ENCODE peak calls at places on chromosomes 7 and 10, in four cellular contexts. F, R, E and A are unnamed samples.
A peak's percentile ranks its signal among the peaks of the same experiment; 100 is the strongest.

GRCh38 chr7:51161937-51162336 is 154.7 kb downstream of the COBL start:
- DNase-seq in R (no peak), E (no peak), F (no peak), A (no peak)

GRCh38 chr7:83413831-83414230 is 235.1 kb downstream of the SEMA3E start:
- DNase-seq in E (no peak), R (no peak), F (no peak), A (no peak)

GRCh38 chr7:149261321-149261828 is 621 bp upstream of the ZNF783 start:
- DNase-seq in R (peak; percentile 76), E (no peak), F (no peak), A (no peak)

GRCh38 chr10:11401314-11402222 is 209.9 kb downstream of the USP6NL start:
- DNase-seq in R (no peak), F (no peak), E (no peak), A (no peak)

GRCh38 chr10:35563266-35563891 is 41.8 kb upstream of the GJD4 start:
- DNase-seq in R (peak; percentile 45), E (peak; percentile 60), F (no peak), A (no peak)

GRCh38 chr10:105023706-105024105 is 382.6 kb downstream of the SORCS3 start:
- DNase-seq in R (no peak), E (no peak), F (peak; percentile 13), A (no peak)

GRCh38 chr10:6044651-6045599 is 17.2 kb downstream of the IL2RA start:
- DNase-seq in E (no peak), F (no peak), R (no peak), A (no peak)

GRCh38 chr10:16478801-16479200 is 42.0 kb downstream of the PTER start:
- DNase-seq in R (no peak), E (no peak), F (no peak), A (no peak)

GRCh38 chr10:118669020-118669766 is 73.7 kb upstream of the PRLHR start:
- DNase-seq in R (no peak), F (no peak), E (no peak), A (peak; percentile 90)

GRCh38 chr10:78600740-78601139 is 468.0 kb upstream of the ZMIZ1 start:
- DNase-seq in R (peak; percentile 23), E (peak; percentile 20), F (no peak), A (no peak)

GRCh38 chr10:119246862-119247549 is 39.6 kb downstream of the GRK5 start:
- DNase-seq in R (no peak), F (peak; percentile 42), E (no peak), A (peak; percentile 63)

GRCh38 chr7:25437308-25437707 is 209.0 kb upstream of the NPVF start:
- DNase-seq in R (no peak), F (no peak), E (no peak), A (no peak)

GRCh38 chr7:66304536-66304935 is 99.4 kb downstream of the TPST1 start:
- DNase-seq in F (no peak), R (no peak), E (no peak), A (no peak)

GRCh38 chr7:107615910-107616680 is 36.0 kb downstream of the BCAP29 start:
- DNase-seq in R (peak; percentile 32), E (no peak), F (no peak), A (no peak)

GRCh38 chr10:13182424-13182823 is 21.1 kb downstream of the MCM10 start:
- DNase-seq in F (no peak), E (no peak), R (no peak), A (no peak)

GRCh38 chr10:16626697-16627096 is 105.0 kb upstream of the C1QL3 start:
- DNase-seq in F (no peak), E (no peak), R (no peak), A (no peak)

GRCh38 chr7:35463751-35464150 is 209.9 kb upstream of the TBX20 start:
- DNase-seq in E (no peak), R (no peak), F (no peak), A (no peak)

GRCh38 chr7:4681922-4682620 is at the start of gene FOXK1:
- DNase-seq in E (peak; percentile 81), R (peak; percentile 56), F (peak; percentile 51), A (peak; percentile 73)

GRCh38 chr7:22296916-22297315 is 60.0 kb downstream of the RAPGEF5 start:
- DNase-seq in E (no peak), R (no peak), F (no peak), A (no peak)

GRCh38 chr10:132328738-132329137 is 3.3 kb upstream of the LRRC27 start:
- DNase-seq in R (no peak), F (no peak), E (no peak), A (no peak)

GRCh38 chr10:7343040-7343439 is 67.8 kb downstream of the SFMBT2 start:
- DNase-seq in R (no peak), F (no peak), E (no peak), A (no peak)

GRCh38 chr10:18886102-18886501 is 162.5 kb upstream of the MALRD1 start:
- DNase-seq in R (no peak), E (no peak), F (no peak), A (no peak)

GRCh38 chr7:18393465-18394118 is 102.0 kb upstream of the HDAC9 start:
- DNase-seq in E (no peak), F (no peak), R (no peak), A (no peak)

GRCh38 chr10:5125315-5126044 is 31.3 kb downstream of the AKR1C3 start:
- DNase-seq in R (peak; percentile 19), E (no peak), F (no peak), A (no peak)

GRCh38 chr7:85018498-85018897 is 168.4 kb downstream of the SEMA3D start:
- DNase-seq in F (no peak), E (no peak), R (no peak), A (no peak)

GRCh38 chr7:29401827-29402226 is 161.8 kb upstream of the PRR15 start:
- DNase-seq in E (no peak), F (no peak), R (no peak), A (no peak)

GRCh38 chr10:122143238-122143841 is 127.8 kb upstream of the BTBD16 start:
- DNase-seq in E (no peak), F (no peak), R (peak; percentile 31), A (no peak)

GRCh38 chr7:98021588-98022351 is 31.8 kb upstream of the OCM2 start:
- DNase-seq in F (peak; percentile 48), E (peak; percentile 83), R (peak; percentile 49), A (peak; percentile 86)

GRCh38 chr10:87764072-87764934 is 53.7 kb downstream of the ATAD1 start:
- DNase-seq in E (no peak), F (no peak), R (no peak), A (no peak)
- H3K4me3 ChIP-seq in E (no peak overlapping the region), F (no peak overlapping the region), R (no peak overlapping the region), A (no peak overlapping the region)

GRCh38 chr10:102399217-102400021 is 3.9 kb downstream of the NFKB2 start:
- DNase-seq in F (peak; percentile 85), R (peak; percentile 78), E (peak; percentile 92), A (peak; percentile 90)
- TF ChIP-seq CTCF in F (peak; percentile 95), R (peak; percentile 73), E (peak; percentile 92), A (peak; percentile 92)

GRCh38 chr10:62560207-62560819 is 186.1 kb downstream of the ZNF365 start:
- DNase-seq in R (peak; percentile 54), F (no peak), E (peak; percentile 16), A (peak; percentile 16)

GRCh38 chr10:62559481-62560206 is 185.5 kb downstream of the ZNF365 start:
- DNase-seq in F (no peak), R (no peak), E (no peak), A (no peak)

DNA sequence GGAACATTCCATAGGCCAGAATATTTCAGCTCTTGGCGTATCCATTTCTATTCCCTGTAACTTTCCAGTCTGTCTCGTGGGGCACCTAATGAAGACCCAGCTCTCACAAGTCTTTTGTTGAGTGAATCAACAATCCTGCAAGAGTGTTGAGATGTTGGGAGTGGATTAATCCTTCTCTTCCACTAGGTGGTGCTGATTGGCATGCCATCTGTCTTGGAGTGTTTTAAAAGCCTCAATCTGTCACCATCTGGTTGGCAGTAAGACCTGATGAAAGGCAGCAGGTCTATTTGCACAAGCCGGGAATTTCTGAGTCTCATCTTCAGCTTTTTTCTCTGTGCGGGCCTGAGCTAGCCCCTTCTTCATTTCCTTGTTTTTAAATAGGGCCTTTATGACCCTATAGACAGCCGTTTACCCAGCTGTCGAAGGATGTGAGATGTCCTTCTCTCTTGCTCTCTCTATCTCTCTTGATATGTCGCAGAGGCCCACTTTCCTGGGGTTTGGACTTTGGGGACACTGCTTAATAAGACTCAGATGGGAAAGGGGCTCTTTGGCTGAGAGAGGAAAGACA is 180.5 kb downstream of the ZNF365 start:
- DNase-seq in R (peak; percentile 54), E (no peak), F (no peak), A (no peak)
- H3K4me3 ChIP-seq in R (no peak overlapping the region), E (no peak overlapping the region), F (no peak overlapping the region), A (no peak overlapping the region)

DNA sequence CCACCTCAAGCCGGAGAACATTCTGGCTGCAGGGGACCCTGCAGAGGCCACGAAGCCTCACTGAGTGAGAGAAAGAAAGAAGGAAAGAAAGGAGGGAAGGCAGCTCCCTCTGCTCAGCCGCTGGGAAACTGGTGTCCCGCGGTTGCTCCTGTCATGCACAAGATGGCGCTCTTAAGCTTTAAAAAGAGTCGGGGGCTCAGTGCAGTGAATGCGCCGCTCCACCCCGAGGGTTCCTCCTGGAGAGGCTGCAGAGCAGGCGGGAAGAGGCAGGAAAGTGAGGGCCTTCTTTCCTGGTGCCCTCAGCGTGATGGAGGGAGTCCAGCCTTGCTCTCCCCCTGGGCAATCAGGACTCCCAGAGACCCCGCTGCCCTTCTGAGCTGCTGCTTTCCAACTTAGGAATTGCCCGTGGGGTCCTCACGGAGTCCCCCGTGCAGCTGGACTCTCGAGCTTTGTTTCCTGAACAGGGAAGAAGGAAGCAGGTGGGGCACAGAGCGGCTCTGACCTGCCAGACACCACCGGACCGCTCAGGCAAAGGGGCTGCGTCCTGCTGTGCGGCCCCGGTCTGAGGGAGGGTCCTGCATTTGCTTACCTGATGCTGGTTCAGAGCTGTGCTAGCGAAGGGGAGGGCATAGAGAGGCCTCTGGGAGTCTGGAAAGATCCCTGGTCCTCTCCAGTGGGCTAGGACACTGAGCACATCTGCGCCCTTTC is 141.9 kb upstream of the MKI67 start:
- DNase-seq in R (no peak), E (no peak), F (no peak), A (no peak)
- TF ChIP-seq CTCF in R (peak; percentile 2), E (peak; percentile 19), F (no peak), A (peak; percentile 39)